ENCODE peak calls at places on chromosome 3, in four cellular contexts. A is myocyte; E is foreskin keratinocyte; W is activated CD8-positive, alpha-beta memory T cell treated with anti-CD3 and anti-CD28 coated beads for 24 hours. S is an unnamed sample.

GRCh38 chr3:135516143-135516542 is 449.4 kb upstream of the PPP2R3A start:
- DNase-seq in E (no peak), A (peak; percentile 8), W (no peak), S (no peak)

GRCh38 chr3:14534379-14535191 is 5.6 kb downstream of the GRIP2 start:
- DNase-seq in E (no peak), A (no peak), W (no peak), S (no peak)

GRCh38 chr3:110968076-110968475 is 103.5 kb upstream of the NECTIN3 start:
- DNase-seq in A (no peak), E (no peak), W (no peak), S (no peak)

GRCh38 chr3:2133191-2133590 is 34.5 kb downstream of the CNTN4 start:
- DNase-seq in W (no peak), A (no peak), E (no peak), S (no peak)

GRCh38 chr3:53194218-53195065 is 33.4 kb downstream of the PRKCD start:
- DNase-seq in E (no peak), W (no peak), A (peak; percentile 81), S (peak; percentile 26)

GRCh38 chr3:177977381-177978158 is 558.7 kb upstream of the KCNMB2 start:
- DNase-seq in E (peak; percentile 43), W (no peak), A (peak; percentile 31), S (peak; percentile 53)

GRCh38 chr3:14819671-14820070 is 909 bp downstream of the FGD5 start:
- DNase-seq in A (no peak), W (no peak), E (no peak), S (no peak)

GRCh38 chr3:158776531-158776930 is 25.3 kb upstream of the MFSD1 start:
- DNase-seq in E (no peak), A (no peak), W (no peak), S (no peak)

GRCh38 chr3:53218136-53218535 is 37.7 kb downstream of the TKT start:
- DNase-seq in W (no peak), E (no peak), A (no peak), S (no peak)

GRCh38 chr3:3798641-3799113 is 554 bp upstream of the LRRN1 start:
- DNase-seq in W (peak; percentile 79), E (no peak), A (no peak), S (no peak)

GRCh38 chr3:148737104-148737525 is 39.4 kb downstream of the AGTR1 start:
- DNase-seq in E (no peak), A (no peak), W (no peak), S (no peak)